ENCODE peak calls at places on chromosomes 6 and 20, in six cellular contexts. P is GM13977, U is mucosa of descending colon, C is A549, L is IMR-90, B is breast epithelium. M is an unnamed sample.

GRCh38 chr6:105786890-105787655 is 299.1 kb upstream of the PRDM1 start:
- DNase-seq in P (peak), U (no peak), B (no peak), L (no peak), C (no peak), M (peak)

GRCh38 chr6:16933532-16933931 is 168.3 kb upstream of the STMND1 start:
- DNase-seq in B (no peak), U (no peak), P (no peak), L (no peak), C (no peak), M (no peak)

GRCh38 chr20:433300-433975 is 25.3 kb downstream of the RBCK1 start:
- DNase-seq in P (peak), C (no peak), B (no peak), U (no peak), L (no peak), M (peak)

GRCh38 chr6:38149526-38149925 is 330.0 kb downstream of the ZFAND3 start:
- DNase-seq in U (no peak), L (peak), B (no peak), C (no peak), P (no peak), M (no peak)

GRCh38 chr20:16205505-16205904 is 367.7 kb downstream of the KIF16B start:
- DNase-seq in L (no peak), B (no peak), P (no peak), U (no peak), C (no peak), M (no peak)

GRCh38 chr6:42140051-42140450 is 2.4 kb downstream of the C6orf132 start:
- DNase-seq in U (peak), B (no peak), L (no peak), P (no peak), C (peak), M (peak)

GRCh38 chr6:11110921-11111768 is at the start of gene ERVFRD-1:
- DNase-seq in C (no peak), L (no peak), U (no peak), P (no peak), B (no peak), M (no peak)

GRCh38 chr20:40743172-40743775 is 54.2 kb upstream of the MAFB start:
- DNase-seq in B (no peak), C (no peak), U (no peak), L (no peak), P (no peak), M (no peak)

GRCh38 chr20:62376112-62377063 is 9.3 kb upstream of the LAMA5 start:
- DNase-seq in U (no peak), B (no peak), P (no peak), L (peak), C (peak), M (no peak)
- TF ChIP-seq CTCF in U (no peak), B (peak), P (no peak), L (peak), C (peak), M (no peak)

GRCh38 chr6:168212322-168212721 is 107.3 kb downstream of the DACT2 start:
- DNase-seq in C (no peak), U (no peak), B (no peak), L (no peak), P (no peak), M (no peak)

GRCh38 chr6:168209420-168209819 is 110.2 kb downstream of the DACT2 start:
- DNase-seq in C (no peak), L (no peak), U (no peak), P (no peak), B (no peak), M (no peak)

GRCh38 chr6:168208854-168209253 is 110.7 kb downstream of the DACT2 start:
- DNase-seq in U (no peak), L (no peak), B (no peak), P (no peak), C (no peak), M (no peak)

GRCh38 chr6:168208436-168208835 is 111.1 kb downstream of the DACT2 start:
- DNase-seq in L (no peak), B (no peak), C (no peak), P (no peak), U (no peak), M (no peak)

GRCh38 chr6:168210239-168211107 is 109.1 kb downstream of the DACT2 start:
- DNase-seq in B (no peak), U (no peak), P (no peak), L (no peak), C (no peak), M (no peak)
- TF ChIP-seq CTCF in B (no peak), U (no peak), P (no peak), L (no peak), C (no peak), M (no peak)

GRCh38 chr6:160130729-160131484 is 9.3 kb downstream of the SLC22A1 start:
- DNase-seq in C (no peak), B (no peak), U (no peak), L (no peak), P (peak), M (no peak)

GRCh38 chr6:160132776-160133338 is 11.2 kb downstream of the SLC22A1 start:
- DNase-seq in U (no peak), P (peak), B (no peak), L (peak), C (no peak), M (no peak)

GRCh38 chr6:160132297-160132637 is 10.7 kb downstream of the SLC22A1 start:
- DNase-seq in P (no peak), B (no peak), L (no peak), C (no peak), U (no peak), M (no peak)

GRCh38 chr6:160129886-160130615 is 8.4 kb downstream of the SLC22A1 start:
- DNase-seq in U (no peak), P (peak), B (no peak), C (no peak), L (no peak), M (no peak)

DNA sequence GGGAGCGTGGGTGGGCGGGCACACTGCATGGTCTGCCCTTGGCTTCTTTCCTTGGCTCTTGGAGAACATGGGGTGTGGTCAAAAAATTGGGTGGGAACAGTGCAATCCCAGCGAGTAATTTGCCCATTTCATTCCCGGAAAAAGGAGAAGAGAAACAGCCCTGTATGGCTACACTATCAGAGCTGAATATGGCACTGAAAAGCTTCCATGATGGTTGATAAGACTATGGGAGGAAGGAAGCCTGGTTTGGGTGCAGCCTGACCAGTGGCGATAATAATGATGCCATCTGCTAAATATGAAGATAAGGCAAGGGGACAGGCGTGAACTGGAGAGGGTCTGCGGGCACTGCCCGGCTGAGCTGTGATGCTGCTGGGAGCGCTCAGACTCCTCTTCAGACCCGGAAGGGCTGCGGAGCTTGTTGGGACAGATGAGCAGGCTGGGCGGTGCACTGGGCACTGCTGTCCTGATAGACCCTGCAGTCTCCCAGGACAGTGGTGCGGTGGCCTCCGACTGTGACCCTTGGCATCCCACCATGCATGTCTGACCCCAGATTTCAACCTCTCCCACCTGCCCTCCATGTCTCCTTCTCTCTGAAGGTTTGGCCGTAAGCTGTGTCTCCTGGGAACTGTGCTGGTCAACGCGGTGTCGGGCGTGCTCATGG is 10.2 kb downstream of the SLC22A1 start:
- DNase-seq in P (peak), U (no peak), L (no peak), B (no peak), C (no peak), M (no peak)
- TF ChIP-seq CTCF in P (no peak), U (no peak), L (no peak), B (no peak), C (no peak), M (no peak)

GRCh38 chr20:22385602-22386299 is 198.6 kb downstream of the FOXA2 start:
- DNase-seq in P (no peak), U (no peak), B (no peak), C (peak), L (no peak), M (no peak)
- TF ChIP-seq CTCF in P (no peak), U (no peak), B (no peak), C (peak), L (no peak), M (no peak)

GRCh38 chr6:39303425-39304153 is 10.6 kb downstream of the KCNK17 start:
- DNase-seq in C (no peak), U (no peak), P (no peak), B (no peak), L (no peak), M (no peak)
- TF ChIP-seq CTCF in C (no peak), U (no peak), P (no peak), B (no peak), L (no peak), M (no peak)

DNA sequence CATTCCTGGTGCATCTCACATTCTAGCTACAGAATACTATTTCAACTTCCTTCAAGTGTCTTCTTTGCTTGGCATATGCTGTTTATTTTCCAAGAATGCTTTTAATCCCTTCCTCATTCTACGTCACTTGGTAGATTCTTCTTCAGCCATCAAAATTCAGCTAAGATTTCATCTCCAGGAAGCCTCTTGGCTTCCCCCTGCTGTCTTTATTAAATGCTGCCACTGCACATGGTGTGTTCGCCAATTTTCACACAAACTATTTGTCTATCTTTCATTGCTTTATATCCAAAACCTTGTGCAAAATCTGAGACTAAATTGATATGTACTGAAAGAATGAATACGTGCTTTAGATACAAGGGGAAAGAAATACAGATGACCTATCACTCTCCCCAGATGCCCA is 253.0 kb downstream of the RFPL4B start:
- DNase-seq in P (no peak), C (no peak), U (no peak), B (no peak), L (no peak), M (no peak)
- TF ChIP-seq CTCF in P (no peak), C (no peak), U (no peak), B (no peak), L (peak), M (no peak)

GRCh38 chr6:135475292-135475886 is 22.2 kb downstream of the AHI1 start:
- DNase-seq in U (no peak), C (no peak), B (no peak), L (peak), P (no peak), M (no peak)
- TF ChIP-seq CTCF in U (no peak), C (no peak), B (no peak), L (no peak), P (no peak), M (no peak)